ENCODE peak calls at places on chromosomes 12 and 14, in nine cellular contexts. E, R, C, I, Q, G, L, M and T are unnamed samples.

GRCh38 chr14:31992051-31992450 is 85.1 kb upstream of the ARHGAP5 start:
- DNase-seq in E (no peak), R (no peak), C (peak), I (no peak), Q (no peak), G (peak), L (no peak), M (no peak), T (peak)

GRCh38 chr14:73591690-73592448 is at the start of gene ACOT4:
- DNase-seq in E (peak), R (no peak), C (no peak), I (no peak), Q (peak), G (no peak), L (peak), M (peak), T (no peak)

GRCh38 chr12:47348206-47348605 is 268.4 kb upstream of the AMIGO2 start:
- DNase-seq in E (no peak), R (no peak), C (no peak), I (no peak), Q (no peak), G (no peak), L (no peak), M (no peak), T (no peak)

GRCh38 chr12:98741615-98742265 is 96.7 kb downstream of the APAF1 start:
- DNase-seq in E (no peak), R (no peak), C (no peak), I (no peak), Q (no peak), G (no peak), L (no peak), M (peak), T (no peak)

GRCh38 chr12:65825573-65826512 is 1.6 kb downstream of the HMGA2 start:
- DNase-seq in E (no peak), R (peak), C (no peak), I (no peak), Q (peak), G (no peak), L (no peak), M (no peak), T (no peak)

GRCh38 chr12:101806280-101806679 is 24.5 kb downstream of the GNPTAB start:
- DNase-seq in E (peak), R (no peak), C (no peak), I (no peak), Q (no peak), G (no peak), L (no peak), M (no peak), T (no peak)

GRCh38 chr14:26401170-26401968 is 196.5 kb downstream of the NOVA1 start:
- DNase-seq in E (no peak), R (no peak), C (no peak), I (no peak), Q (no peak), G (no peak), L (no peak), M (no peak), T (no peak)

GRCh38 chr14:103418508-103418818 is 33.2 kb downstream of the MARK3 start:
- DNase-seq in E (peak), R (no peak), C (peak), I (no peak), Q (no peak), G (no peak), L (no peak), M (no peak), T (peak)

GRCh38 chr12:94706250-94706661 is 55.9 kb upstream of the TMCC3 start:
- DNase-seq in E (no peak), R (no peak), C (no peak), I (no peak), Q (no peak), G (no peak), L (no peak), M (no peak), T (no peak)

GRCh38 chr14:91749857-91750256 is 18.0 kb upstream of the CATSPERB start:
- DNase-seq in E (no peak), R (no peak), C (no peak), I (no peak), Q (no peak), G (no peak), L (no peak), M (no peak), T (no peak)

GRCh38 chr14:65574611-65575010 is 162.1 kb downstream of the FUT8 start:
- DNase-seq in E (no peak), R (no peak), C (no peak), I (no peak), Q (no peak), G (no peak), L (no peak), M (no peak), T (no peak)

GRCh38 chr12:66032739-66033138 is 97.8 kb downstream of the LLPH start:
- DNase-seq in E (no peak), R (no peak), C (no peak), I (no peak), Q (no peak), G (no peak), L (no peak), M (no peak), T (no peak)

GRCh38 chr14:87916886-87917275 is 76.1 kb downstream of the GALC start:
- DNase-seq in E (no peak), R (no peak), C (no peak), I (no peak), Q (no peak), G (no peak), L (no peak), M (no peak), T (no peak)

GRCh38 chr12:64767495-64767894 is 8.3 kb upstream of the GNS start:
- DNase-seq in E (no peak), R (no peak), C (no peak), I (no peak), Q (no peak), G (no peak), L (no peak), M (no peak), T (no peak)

GRCh38 chr14:96121660-96122395 is 82.7 kb downstream of the C14orf132 start:
- DNase-seq in E (no peak), R (no peak), C (no peak), I (no peak), Q (no peak), G (peak), L (no peak), M (no peak), T (no peak)

GRCh38 chr12:104682790-104683279 is 226.1 kb downstream of the CHST11 start:
- DNase-seq in E (peak), R (no peak), C (no peak), I (peak), Q (peak), G (no peak), L (no peak), M (no peak), T (no peak)

GRCh38 chr12:70762000-70762399 is 124.8 kb upstream of the PTPRB start:
- DNase-seq in E (no peak), R (no peak), C (no peak), I (no peak), Q (no peak), G (no peak), L (no peak), M (no peak), T (no peak)

GRCh38 chr12:1930816-1931597 is 12.6 kb upstream of the CACNA2D4 start:
- DNase-seq in E (no peak), R (no peak), C (no peak), I (no peak), Q (no peak), G (no peak), L (no peak), M (no peak), T (no peak)